ENCODE peak calls at places on chromosomes 5 and 9, in five cellular contexts. One of them, this sample, is unnamed.

GRCh38 chr5:160188151-160188967 is 40.9 kb upstream of the FABP6 start:
- DNase-seq in fibroblast of lung: peak; percentile 88
- DNase-seq in RWPE1: peak; percentile 41
- DNase-seq in activated CD8-positive, alpha-beta memory T cell treated with anti-CD3 and anti-CD28 coated beads for 48 hours: no peak
- DNase-seq in fibroblast of pulmonary artery: peak; percentile 73
- DNase-seq in this sample: no peak

GRCh38 chr9:75233011-75233410 is 144.7 kb downstream of the OSTF1 start:
- DNase-seq in fibroblast of lung: no peak
- DNase-seq in RWPE1: no peak
- DNase-seq in activated CD8-positive, alpha-beta memory T cell treated with anti-CD3 and anti-CD28 coated beads for 48 hours: no peak
- DNase-seq in fibroblast of pulmonary artery: peak; percentile 16
- DNase-seq in this sample: no peak

GRCh38 chr9:111807197-111807596 is 12.5 kb upstream of the SHOC1 start:
- DNase-seq in fibroblast of lung: no peak
- DNase-seq in RWPE1: no peak
- DNase-seq in activated CD8-positive, alpha-beta memory T cell treated with anti-CD3 and anti-CD28 coated beads for 48 hours: no peak
- DNase-seq in fibroblast of pulmonary artery: peak; percentile 37
- DNase-seq in this sample: no peak

GRCh38 chr9:87886210-87887150 is 3.8 kb downstream of the SPATA31E1 start:
- DNase-seq in fibroblast of lung: no peak
- DNase-seq in RWPE1: no peak
- DNase-seq in activated CD8-positive, alpha-beta memory T cell treated with anti-CD3 and anti-CD28 coated beads for 48 hours: no peak
- DNase-seq in fibroblast of pulmonary artery: no peak
- DNase-seq in this sample: no peak

GRCh38 chr5:154477382-154478223 is 424 bp downstream of the HAND1 start:
- DNase-seq in fibroblast of lung: peak; percentile 9
- DNase-seq in RWPE1: peak; percentile 26
- DNase-seq in activated CD8-positive, alpha-beta memory T cell treated with anti-CD3 and anti-CD28 coated beads for 48 hours: no peak
- DNase-seq in fibroblast of pulmonary artery: no peak
- DNase-seq in this sample: no peak

GRCh38 chr5:138029501-138029900 is 3.4 kb downstream of the FAM13B start:
- DNase-seq in fibroblast of lung: no peak
- DNase-seq in RWPE1: no peak
- DNase-seq in activated CD8-positive, alpha-beta memory T cell treated with anti-CD3 and anti-CD28 coated beads for 48 hours: no peak
- DNase-seq in fibroblast of pulmonary artery: no peak
- DNase-seq in this sample: no peak

GRCh38 chr9:113541019-113541900 is 77.7 kb downstream of the RGS3 start:
- DNase-seq in fibroblast of lung: peak; percentile 59
- DNase-seq in RWPE1: peak; percentile 63
- DNase-seq in activated CD8-positive, alpha-beta memory T cell treated with anti-CD3 and anti-CD28 coated beads for 48 hours: no peak
- DNase-seq in fibroblast of pulmonary artery: peak; percentile 59
- DNase-seq in this sample: no peak

GRCh38 chr9:126695186-126696090 is 81.7 kb downstream of the LMX1B start:
- DNase-seq in fibroblast of lung: no peak
- DNase-seq in RWPE1: no peak
- DNase-seq in activated CD8-positive, alpha-beta memory T cell treated with anti-CD3 and anti-CD28 coated beads for 48 hours: no peak
- DNase-seq in fibroblast of pulmonary artery: no peak
- DNase-seq in this sample: no peak

GRCh38 chr9:133353548-133353947 is 2.7 kb downstream of the SURF1 start:
- DNase-seq in fibroblast of lung: no peak
- DNase-seq in RWPE1: no peak
- DNase-seq in activated CD8-positive, alpha-beta memory T cell treated with anti-CD3 and anti-CD28 coated beads for 48 hours: no peak
- DNase-seq in fibroblast of pulmonary artery: no peak
- DNase-seq in this sample: no peak

GRCh38 chr5:78594946-78595921 is 53.3 kb downstream of the LHFPL2 start:
- DNase-seq in fibroblast of lung: peak; percentile 100
- DNase-seq in RWPE1: peak; percentile 96
- DNase-seq in activated CD8-positive, alpha-beta memory T cell treated with anti-CD3 and anti-CD28 coated beads for 48 hours: no peak
- DNase-seq in fibroblast of pulmonary artery: peak; percentile 99
- DNase-seq in this sample: peak; percentile 95

GRCh38 chr9:36314740-36315139 is 56.5 kb upstream of the GNE start:
- DNase-seq in fibroblast of lung: no peak
- DNase-seq in RWPE1: no peak
- DNase-seq in activated CD8-positive, alpha-beta memory T cell treated with anti-CD3 and anti-CD28 coated beads for 48 hours: no peak
- DNase-seq in fibroblast of pulmonary artery: no peak
- DNase-seq in this sample: no peak

GRCh38 chr5:17620627-17621026 is 10.4 kb downstream of the TAF11L12 start:
- DNase-seq in fibroblast of lung: no peak
- DNase-seq in RWPE1: no peak
- DNase-seq in activated CD8-positive, alpha-beta memory T cell treated with anti-CD3 and anti-CD28 coated beads for 48 hours: no peak
- DNase-seq in fibroblast of pulmonary artery: no peak
- DNase-seq in this sample: no peak